ENCODE peak calls at places on chromosomes 16 and 17, in seven cellular contexts. G, O, F, C, L, P and Q are unnamed samples.

GRCh38 chr17:48352630-48353029 is 77.4 kb downstream of the SKAP1 start:
- DNase-seq in G (peak; percentile 53), O (no peak), F (no peak), C (peak; percentile 32), L (no peak), P (no peak), Q (no peak)

GRCh38 chr17:40819528-40820125 is 2.8 kb downstream of the KRT10 start:
- DNase-seq in G (peak; percentile 68), O (peak; percentile 19), F (no peak), C (no peak), L (no peak), P (no peak), Q (peak; percentile 50)

GRCh38 chr17:37570527-37571093 is 38.6 kb downstream of the SYNRG start:
- DNase-seq in G (peak; percentile 76), O (peak; percentile 79), F (peak; percentile 87), C (peak; percentile 89), L (peak; percentile 60), P (peak; percentile 67), Q (peak; percentile 68)

GRCh38 chr17:7174603-7175362 is 4.4 kb downstream of the ASGR1 start:
- DNase-seq in G (no peak), O (no peak), F (no peak), C (no peak), L (no peak), P (no peak), Q (no peak)

GRCh38 chr17:73641779-73642580 is 2.3 kb downstream of the SDK2 start:
- DNase-seq in G (no peak), O (peak; percentile 51), F (no peak), C (no peak), L (no peak), P (peak; percentile 24), Q (no peak)

GRCh38 chr17:6496116-6496481 is 51.8 kb downstream of the PIMREG start:
- DNase-seq in G (no peak), O (no peak), F (peak; percentile 98), C (no peak), L (peak; percentile 31), P (peak; percentile 63), Q (peak; percentile 85)

GRCh38 chr16:4689864-4690704 is 3.3 kb upstream of the NUDT16L1 start:
- DNase-seq in G (no peak), O (peak; percentile 4), F (no peak), C (no peak), L (no peak), P (no peak), Q (no peak)

GRCh38 chr17:68248199-68248825 is 469 bp downstream of the AMZ2 start:
- DNase-seq in G (peak; percentile 86), O (no peak), F (no peak), C (peak; percentile 69), L (no peak), P (no peak), Q (no peak)

GRCh38 chr17:82101767-82102679 is 4.0 kb upstream of the FASN start:
- DNase-seq in G (no peak), O (no peak), F (no peak), C (no peak), L (no peak), P (no peak), Q (no peak)
- H3K9ac ChIP-seq in G (no peak overlapping the region), O (no peak overlapping the region), F (no peak overlapping the region), C (no peak overlapping the region), L (no peak overlapping the region), P (no peak overlapping the region), Q (no peak overlapping the region)

DNA sequence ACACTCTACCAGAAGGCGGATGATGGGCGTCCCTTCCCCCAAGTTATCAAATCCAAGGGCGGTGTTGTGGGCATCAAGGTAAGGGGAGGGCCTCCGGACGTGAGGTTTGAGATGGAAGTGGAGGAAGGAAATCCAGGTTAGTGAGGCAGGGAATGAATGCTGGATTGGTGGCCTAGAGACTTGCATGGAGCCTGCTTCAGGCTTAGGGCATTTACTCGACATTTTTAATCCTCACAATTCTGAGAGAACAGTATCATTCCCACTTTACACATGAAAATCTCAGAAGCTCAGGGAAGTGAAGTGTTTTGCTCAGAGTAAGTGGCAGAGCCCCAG is 2.0 kb downstream of the ALDOA start:
- DNase-seq in G (no peak), O (no peak), F (no peak), C (no peak), L (no peak), P (no peak), Q (no peak)
- H3K4me2 ChIP-seq in G (peak overlapping the region; percentile 91), O (peak overlapping the region; percentile 100), F (peak overlapping the region; percentile 89), C (peak overlapping the region; percentile 92), L (peak overlapping the region; percentile 73), P (peak overlapping the region; percentile 86), Q (peak overlapping the region; percentile 85)

GRCh38 chr16:69132424-69133252 is at the start of the genes CHTF8 and UTP4:
- DNase-seq in G (peak; percentile 95), O (peak; percentile 92), F (peak; percentile 85), C (peak; percentile 75), L (no peak), P (peak; percentile 94), Q (peak; percentile 95)
- H2AFZ ChIP-seq in G (peak within 1 kb of the TSS; percentile 84), O (peak within 1 kb of the TSS; percentile 80), F (peak within 1 kb of the TSS; percentile 33), C (peak within 1 kb of the TSS; percentile 95), L (no peak within 1 kb of the TSS), P (peak within 1 kb of the TSS; percentile 78), Q (no peak within 1 kb of the TSS)

GRCh38 chr16:19393226-19394074 is 24.2 kb upstream of the TMC5 start:
- DNase-seq in G (peak; percentile 40), O (no peak), F (no peak), C (peak; percentile 83), L (no peak), P (peak; percentile 55), Q (no peak)
- H3K9ac ChIP-seq in G (no peak overlapping the region), O (no peak overlapping the region), F (no peak overlapping the region), C (no peak overlapping the region), L (no peak overlapping the region), P (no peak overlapping the region), Q (no peak overlapping the region)

GRCh38 chr17:8300629-8301242 is 5.5 kb upstream of the SLC25A35 start:
- DNase-seq in G (peak; percentile 82), O (peak; percentile 83), F (peak; percentile 89), C (peak; percentile 50), L (peak; percentile 51), P (peak; percentile 83), Q (peak; percentile 93)
- H3K4me2 ChIP-seq in G (no peak overlapping the region), O (no peak overlapping the region), F (no peak overlapping the region), C (no peak overlapping the region), L (no peak overlapping the region), P (peak overlapping the region; percentile 50), Q (peak overlapping the region; percentile 15)

GRCh38 chr16:89506113-89506504 is 2.1 kb upstream of the SPG7 start:
- DNase-seq in G (no peak), O (no peak), F (no peak), C (no peak), L (no peak), P (no peak), Q (no peak)
- H2AFZ ChIP-seq in G (peak overlapping the region; percentile 71), O (no peak overlapping the region), F (no peak overlapping the region), C (no peak overlapping the region), L (no peak overlapping the region), P (no peak overlapping the region), Q (no peak overlapping the region)

DNA sequence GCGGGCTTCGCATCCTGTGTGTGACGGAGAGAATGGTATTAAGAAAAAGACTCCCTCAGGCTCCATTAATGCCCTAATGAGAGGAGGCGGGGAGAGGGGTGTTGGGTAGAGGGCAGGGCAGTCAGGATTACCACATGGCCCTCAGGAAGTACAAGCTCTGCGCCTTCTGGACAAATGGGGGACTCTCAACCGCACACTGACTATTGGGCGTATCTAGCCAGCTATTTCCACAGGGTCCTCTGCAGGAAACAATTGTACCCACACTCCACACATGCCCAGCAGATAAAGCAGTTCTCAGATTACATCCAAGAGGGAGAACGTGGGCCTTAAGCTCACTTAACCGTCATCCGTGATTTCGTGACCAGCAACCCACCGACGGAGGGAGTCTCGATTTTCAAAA is 14.7 kb downstream of the NXN start:
- DNase-seq in G (no peak), O (peak; percentile 59), F (no peak), C (no peak), L (no peak), P (peak; percentile 66), Q (no peak)
- H3K9ac ChIP-seq in G (no peak overlapping the region), O (no peak overlapping the region), F (no peak overlapping the region), C (no peak overlapping the region), L (no peak overlapping the region), P (no peak overlapping the region), Q (no peak overlapping the region)

GRCh38 chr16:630024-630814 is 566 bp upstream of the WFIKKN1 start:
- DNase-seq in G (peak; percentile 47), O (no peak), F (no peak), C (no peak), L (no peak), P (peak; percentile 72), Q (no peak)
- H3K4me2 ChIP-seq in G (no peak overlapping the region), O (no peak overlapping the region), F (peak overlapping the region; percentile 16), C (no peak overlapping the region), L (peak overlapping the region; percentile 79), P (peak overlapping the region; percentile 93), Q (no peak overlapping the region)